ENCODE peak calls at places on chromosomes 5 and 9, in nine cellular contexts. G, A, S, O, V, K, T, I and C are unnamed samples.

GRCh38 chr5:86879086-86879485 is 261.3 kb downstream of the COX7C start:
- DNase-seq in G (no peak), A (no peak), S (no peak), O (no peak), V (no peak), K (no peak), T (no peak), I (no peak), C (no peak)

GRCh38 chr5:134550271-134551214 is 25.1 kb downstream of the JADE2 start:
- DNase-seq in G (no peak), A (no peak), S (no peak), O (no peak), V (no peak), K (no peak), T (no peak), I (no peak), C (no peak)

GRCh38 chr5:138111937-138112336 is 27.3 kb downstream of the NME5 start:
- DNase-seq in G (no peak), A (no peak), S (no peak), O (no peak), V (no peak), K (no peak), T (no peak), I (no peak), C (no peak)

GRCh38 chr5:7884491-7885273 is 15.7 kb downstream of the MTRR start:
- DNase-seq in G (no peak), A (no peak), S (no peak), O (no peak), V (no peak), K (no peak), T (peak), I (peak), C (no peak)

GRCh38 chr9:132742821-132743311 is 72.6 kb downstream of the GTF3C4 start:
- DNase-seq in G (no peak), A (no peak), S (no peak), O (peak), V (no peak), K (no peak), T (no peak), I (no peak), C (no peak)

GRCh38 chr5:143524338-143524929 is 120.9 kb upstream of the NR3C1 start:
- DNase-seq in G (no peak), A (no peak), S (no peak), O (no peak), V (no peak), K (no peak), T (no peak), I (no peak), C (no peak)

GRCh38 chr9:100652850-100653249 is 75.0 kb downstream of the CAVIN4 start:
- DNase-seq in G (no peak), A (no peak), S (no peak), O (no peak), V (no peak), K (peak), T (peak), I (no peak), C (no peak)

GRCh38 chr9:74379718-74380117 is 117.4 kb upstream of the RORB start:
- DNase-seq in G (no peak), A (no peak), S (no peak), O (no peak), V (no peak), K (peak), T (peak), I (no peak), C (no peak)

GRCh38 chr9:113585555-113585954 is 122.0 kb downstream of the RGS3 start:
- DNase-seq in G (no peak), A (no peak), S (no peak), O (no peak), V (no peak), K (no peak), T (no peak), I (no peak), C (no peak)

GRCh38 chr5:61401726-61402125 is 69.7 kb downstream of the ZSWIM6 start:
- DNase-seq in G (no peak), A (no peak), S (no peak), O (no peak), V (no peak), K (peak), T (no peak), I (peak), C (no peak)

GRCh38 chr9:13127164-13127563 is 152.3 kb downstream of the MPDZ start:
- DNase-seq in G (no peak), A (no peak), S (no peak), O (no peak), V (no peak), K (no peak), T (no peak), I (no peak), C (no peak)

GRCh38 chr5:137733011-137733410 is 2.9 kb downstream of the KLHL3 start:
- DNase-seq in G (no peak), A (no peak), S (no peak), O (no peak), V (no peak), K (no peak), T (no peak), I (no peak), C (no peak)

GRCh38 chr9:119322137-119322695 is 47.0 kb downstream of the BRINP1 start:
- DNase-seq in G (no peak), A (no peak), S (no peak), O (no peak), V (no peak), K (peak), T (no peak), I (no peak), C (no peak)

GRCh38 chr5:43839218-43839617 is 236.2 kb downstream of the NNT start:
- DNase-seq in G (peak), A (no peak), S (no peak), O (no peak), V (no peak), K (no peak), T (no peak), I (peak), C (no peak)

GRCh38 chr5:64594601-64595518 is 89.0 kb downstream of the RGS7BP start:
- DNase-seq in G (no peak), A (no peak), S (no peak), O (no peak), V (no peak), K (peak), T (peak), I (no peak), C (no peak)

GRCh38 chr5:77390795-77391194 is 101.3 kb downstream of the WDR41 start:
- DNase-seq in G (peak), A (no peak), S (no peak), O (no peak), V (no peak), K (no peak), T (no peak), I (peak), C (no peak)

GRCh38 chr9:123660691-123661090 is 269.2 kb downstream of the DENND1A start:
- DNase-seq in G (no peak), A (no peak), S (no peak), O (no peak), V (no peak), K (no peak), T (no peak), I (no peak), C (no peak)

GRCh38 chr9:130579738-130580463 is 524 bp downstream of the FUBP3 start:
- DNase-seq in G (no peak), A (no peak), S (no peak), O (peak), V (no peak), K (peak), T (no peak), I (no peak), C (no peak)

GRCh38 chr9:95261890-95262289 is 55.6 kb downstream of the FANCC start:
- DNase-seq in G (no peak), A (no peak), S (no peak), O (no peak), V (no peak), K (no peak), T (no peak), I (peak), C (no peak)

GRCh38 chr5:89087128-89087527 is 204.1 kb upstream of the MEF2C start:
- DNase-seq in G (no peak), A (no peak), S (no peak), O (no peak), V (no peak), K (no peak), T (no peak), I (no peak), C (no peak)

GRCh38 chr5:10652151-10652550 is 88.3 kb downstream of the ANKRD33B start:
- DNase-seq in G (no peak), A (no peak), S (no peak), O (peak), V (no peak), K (no peak), T (no peak), I (no peak), C (no peak)

GRCh38 chr5:92353107-92354030 is 970.3 kb upstream of the ARRDC3 start:
- DNase-seq in G (peak), A (no peak), S (no peak), O (no peak), V (no peak), K (peak), T (no peak), I (peak), C (no peak)

GRCh38 chr5:72280655-72281069 is 39.4 kb downstream of the MRPS27 start:
- DNase-seq in G (no peak), A (no peak), S (no peak), O (no peak), V (no peak), K (peak), T (peak), I (peak), C (no peak)

GRCh38 chr5:116600876-116601275 is 26.3 kb upstream of the SEMA6A start:
- DNase-seq in G (peak), A (no peak), S (no peak), O (no peak), V (no peak), K (peak), T (no peak), I (peak), C (no peak)

GRCh38 chr9:36891341-36891811 is 142.7 kb downstream of the PAX5 start:
- DNase-seq in G (no peak), A (no peak), S (no peak), O (no peak), V (no peak), K (no peak), T (no peak), I (no peak), C (no peak)

GRCh38 chr9:5336683-5337082 is 3.0 kb downstream of the RLN1 start:
- DNase-seq in G (no peak), A (no peak), S (no peak), O (no peak), V (peak), K (no peak), T (no peak), I (no peak), C (peak)

GRCh38 chr5:141382469-141383294 is at the start of gene PCDHGA7:
- DNase-seq in G (no peak), A (no peak), S (no peak), O (no peak), V (no peak), K (peak), T (no peak), I (peak), C (no peak)

GRCh38 chr9:36207016-36207415 is 16.3 kb downstream of the CLTA start:
- DNase-seq in G (no peak), A (no peak), S (no peak), O (no peak), V (no peak), K (no peak), T (peak), I (no peak), C (no peak)

GRCh38 chr5:8700691-8701090 is 831.7 kb downstream of the MTRR start:
- DNase-seq in G (no peak), A (no peak), S (no peak), O (no peak), V (no peak), K (no peak), T (no peak), I (no peak), C (no peak)

GRCh38 chr5:142385194-142385593 is 60.4 kb upstream of the SPRY4 start:
- DNase-seq in G (peak), A (no peak), S (no peak), O (no peak), V (no peak), K (no peak), T (no peak), I (peak), C (no peak)